ENCODE peak calls at places on chromosomes 12 and 14, in eight cellular contexts. I is naive thymus-derived CD4-positive, alpha-beta T cell; C is sigmoid colon; Z is CD8-positive, alpha-beta T cell; T is colonic mucosa; S is upper lobe of right lung; M is heart left ventricle; E is right atrium auricular region. O is an unnamed sample.

GRCh38 chr14:91242635-91243034 is 1.9 kb downstream of the GPR68 start:
- DNase-seq in I (no peak), C (no peak), Z (no peak), T (no peak), S (no peak), M (no peak), E (no peak), O (no peak)

GRCh38 chr14:33198684-33199083 is 260.0 kb downstream of the NPAS3 start:
- DNase-seq in I (no peak), C (no peak), Z (no peak), T (no peak), S (no peak), M (no peak), E (no peak), O (no peak)

GRCh38 chr12:13195848-13196301 is 651 bp upstream of the EMP1 start:
- DNase-seq in I (no peak), C (peak; percentile 65), Z (no peak), T (peak; percentile 56), S (no peak), M (no peak), E (no peak), O (no peak)

GRCh38 chr12:41205070-41205715 is 17.1 kb downstream of the PDZRN4 start:
- DNase-seq in I (no peak), C (no peak), Z (no peak), T (no peak), S (no peak), M (no peak), E (no peak), O (no peak)

GRCh38 chr12:100404769-100405407 is 48.0 kb downstream of the SLC17A8 start:
- DNase-seq in I (no peak), C (no peak), Z (no peak), T (peak; percentile 34), S (no peak), M (no peak), E (no peak), O (peak; percentile 65)

GRCh38 chr12:52038447-52038846 is 12.8 kb upstream of the NR4A1 start:
- DNase-seq in I (no peak), C (no peak), Z (no peak), T (no peak), S (no peak), M (no peak), E (no peak), O (no peak)

GRCh38 chr14:53470351-53471043 is 317.4 kb upstream of the DDHD1 start:
- DNase-seq in I (no peak), C (no peak), Z (no peak), T (no peak), S (no peak), M (no peak), E (no peak), O (no peak)

GRCh38 chr14:101072945-101073597 is 169.5 kb upstream of the RTL1 start:
- DNase-seq in I (no peak), C (peak; percentile 72), Z (no peak), T (peak; percentile 75), S (peak; percentile 66), M (no peak), E (peak; percentile 47), O (peak; percentile 95)

GRCh38 chr12:124248862-124249825 is 45.7 kb upstream of the RFLNA start:
- DNase-seq in I (no peak), C (no peak), Z (no peak), T (no peak), S (peak; percentile 44), M (no peak), E (no peak), O (no peak)

GRCh38 chr14:73153272-73153671 is 17.0 kb downstream of the PSEN1 start:
- DNase-seq in I (no peak), C (no peak), Z (no peak), T (no peak), S (no peak), M (no peak), E (no peak), O (no peak)

GRCh38 chr14:87898301-87898700 is 94.7 kb downstream of the GALC start:
- DNase-seq in I (no peak), C (no peak), Z (no peak), T (no peak), S (no peak), M (no peak), E (no peak), O (no peak)

GRCh38 chr12:119154435-119154818 is 24.3 kb upstream of the HSPB8 start:
- DNase-seq in I (no peak), C (no peak), Z (no peak), T (no peak), S (no peak), M (no peak), E (no peak), O (peak; percentile 53)

GRCh38 chr12:131222271-131223139 is 268.8 kb downstream of the ADGRD1 start:
- DNase-seq in I (no peak), C (no peak), Z (no peak), T (no peak), S (peak; percentile 59), M (no peak), E (no peak), O (peak; percentile 70)

GRCh38 chr12:17286874-17287273 is 680.9 kb upstream of the LMO3 start:
- DNase-seq in I (no peak), C (no peak), Z (no peak), T (no peak), S (no peak), M (no peak), E (no peak), O (no peak)

GRCh38 chr14:74988993-74989392 is 13.7 kb upstream of the EIF2B2 start:
- DNase-seq in I (no peak), C (no peak), Z (no peak), T (no peak), S (no peak), M (no peak), E (no peak), O (no peak)

GRCh38 chr12:65891987-65892481 is 67.8 kb downstream of the HMGA2 start:
- DNase-seq in I (no peak), C (peak; percentile 94), Z (no peak), T (peak; percentile 59), S (peak; percentile 66), M (peak; percentile 72), E (peak; percentile 86), O (no peak)

GRCh38 chr12:48157889-48158370 is 615 bp upstream of the ASB8 start:
- DNase-seq in I (no peak), C (no peak), Z (no peak), T (no peak), S (no peak), M (no peak), E (no peak), O (no peak)

GRCh38 chr14:56888274-56888673 is 78.0 kb upstream of the OTX2 start:
- DNase-seq in I (no peak), C (no peak), Z (no peak), T (no peak), S (no peak), M (no peak), E (no peak), O (no peak)

GRCh38 chr14:56886471-56887062 is 76.3 kb upstream of the OTX2 start:
- DNase-seq in I (no peak), C (no peak), Z (no peak), T (no peak), S (no peak), M (no peak), E (no peak), O (no peak)

GRCh38 chr14:56884617-56885016 is 74.3 kb upstream of the OTX2 start:
- DNase-seq in I (no peak), C (no peak), Z (no peak), T (no peak), S (no peak), M (no peak), E (no peak), O (no peak)

GRCh38 chr14:56887211-56887610 is 76.9 kb upstream of the OTX2 start:
- DNase-seq in I (no peak), C (no peak), Z (no peak), T (no peak), S (no peak), M (no peak), E (no peak), O (no peak)

GRCh38 chr14:56885795-56886194 is 75.5 kb upstream of the OTX2 start:
- DNase-seq in I (no peak), C (no peak), Z (no peak), T (no peak), S (no peak), M (no peak), E (no peak), O (no peak)
- H3K4me1 ChIP-seq in I (no peaks in the 10 kb centered on the region), C (no peaks in the 10 kb centered on the region), Z (no peaks in the 10 kb centered on the region), T (no peaks in the 10 kb centered on the region), S (no peaks in the 10 kb centered on the region), M (no peaks in the 10 kb centered on the region), E (no peaks in the 10 kb centered on the region), O (no peaks in the 10 kb centered on the region)

GRCh38 chr14:31266437-31267331 is 59.1 kb upstream of the HECTD1 start:
- DNase-seq in I (no peak), C (no peak), Z (no peak), T (no peak), S (no peak), M (no peak), E (no peak), O (no peak)
- H3K4me1 ChIP-seq in I (no peaks in the 10 kb centered on the region), C (peaks cover 20% of the 10 kb centered on the region), Z (no peaks in the 10 kb centered on the region), T (no peaks in the 10 kb centered on the region), S (peaks cover 10% of the 10 kb centered on the region), M (peaks cover 10% of the 10 kb centered on the region), E (no peaks in the 10 kb centered on the region), O (no peaks in the 10 kb centered on the region)

GRCh38 chr12:132774646-132775275 is 13.1 kb upstream of the ANKLE2 start:
- DNase-seq in I (no peak), C (no peak), Z (no peak), T (no peak), S (no peak), M (no peak), E (no peak), O (no peak)
- H3K4me1 ChIP-seq in I (peaks cover 4% of the 10 kb centered on the region), C (peaks cover 15% of the 10 kb centered on the region), Z (peaks cover 52% of the 10 kb centered on the region), T (no peaks in the 10 kb centered on the region), S (no peaks in the 10 kb centered on the region), M (no peaks in the 10 kb centered on the region), E (no peaks in the 10 kb centered on the region), O (no peaks in the 10 kb centered on the region)

GRCh38 chr14:31277085-31277484 is 69.5 kb upstream of the HECTD1 start:
- DNase-seq in I (no peak), C (no peak), Z (no peak), T (no peak), S (no peak), M (no peak), E (no peak), O (no peak)

GRCh38 chr14:31275731-31276130 is 68.1 kb upstream of the HECTD1 start:
- DNase-seq in I (no peak), C (no peak), Z (no peak), T (no peak), S (no peak), M (no peak), E (no peak), O (no peak)

GRCh38 chr14:31280871-31281220 is 73.3 kb upstream of the HECTD1 start:
- DNase-seq in I (no peak), C (no peak), Z (no peak), T (no peak), S (no peak), M (no peak), E (no peak), O (no peak)

GRCh38 chr14:31280132-31280870 is 72.7 kb upstream of the HECTD1 start:
- DNase-seq in I (no peak), C (no peak), Z (no peak), T (no peak), S (no peak), M (no peak), E (no peak), O (no peak)

GRCh38 chr14:31278883-31279282 is 71.3 kb upstream of the HECTD1 start:
- DNase-seq in I (no peak), C (no peak), Z (no peak), T (no peak), S (no peak), M (no peak), E (no peak), O (no peak)
- H3K4me1 ChIP-seq in I (no peaks in the 10 kb centered on the region), C (no peaks in the 10 kb centered on the region), Z (no peaks in the 10 kb centered on the region), T (no peaks in the 10 kb centered on the region), S (peaks cover 2% of the 10 kb centered on the region), M (no peaks in the 10 kb centered on the region), E (no peaks in the 10 kb centered on the region), O (no peaks in the 10 kb centered on the region)

GRCh38 chr14:55125403-55125802 is 3.6 kb upstream of the LGALS3 start:
- DNase-seq in I (no peak), C (no peak), Z (no peak), T (peak; percentile 86), S (no peak), M (no peak), E (peak; percentile 60), O (no peak)
- H3K4me1 ChIP-seq in I (peaks cover 13% of the 10 kb centered on the region), C (peaks cover 18% of the 10 kb centered on the region), Z (peaks cover 8% of the 10 kb centered on the region), T (peaks cover 28% of the 10 kb centered on the region), S (peaks cover 52% of the 10 kb centered on the region), M (peaks cover 17% of the 10 kb centered on the region), E (no peaks in the 10 kb centered on the region), O (peaks cover 15% of the 10 kb centered on the region)